ENCODE peak calls at places on chromosomes 11 and 22, in ten cellular contexts. E is neural crest cell, Z is foreskin fibroblast, T is Calu3, F is fibroblast of villous mesenchyme, X is IMR-90, S is endothelial cell, Y is RWPE1, C is right lobe of liver, N is spleen. U is an unnamed sample.

GRCh38 chr11:8839957-8840945 is 70.7 kb upstream of the AKIP1 start:
- DNase-seq in N (peak; percentile 52), C (peak; percentile 33), Y (no peak), F (peak; percentile 59), E (peak; percentile 29), S (peak; percentile 9), T (peak; percentile 67), Z (no peak), X (peak; percentile 74), U (no peak)

GRCh38 chr11:57499413-57499982 is 16.0 kb downstream of the SLC43A1 start:
- DNase-seq in C (peak; percentile 98), T (peak; percentile 94), E (peak; percentile 93), S (peak; percentile 94), F (peak; percentile 97), Z (peak; percentile 88), X (peak; percentile 82), N (peak; percentile 95), Y (peak; percentile 99), U (peak; percentile 97)

GRCh38 chr11:59713745-59714144 is at the start of gene OR10V1:
- DNase-seq in T (no peak), F (no peak), X (no peak), N (no peak), Y (no peak), C (no peak), E (no peak), S (no peak), Z (no peak), U (no peak)

GRCh38 chr11:64722141-64723050 is 601 bp downstream of the NRXN2 start:
- DNase-seq in Z (no peak), N (peak; percentile 72), C (no peak), Y (no peak), E (no peak), F (no peak), T (no peak), S (no peak), X (no peak), U (peak; percentile 31)

GRCh38 chr11:19525276-19525675 is 187.4 kb upstream of the NAV2 start:
- DNase-seq in T (no peak), Z (no peak), C (no peak), F (no peak), N (no peak), S (no peak), E (no peak), X (no peak), Y (no peak), U (no peak)

GRCh38 chr11:1706634-1707400 is 9.8 kb downstream of the KRTAP5-6 start:
- DNase-seq in C (no peak), N (peak; percentile 76), F (no peak), E (no peak), T (peak; percentile 31), S (no peak), Y (no peak), X (no peak), Z (no peak), U (no peak)

GRCh38 chr11:44886765-44887164 is 63.9 kb downstream of the TP53I11 start:
- DNase-seq in Z (peak; percentile 51), X (peak; percentile 86), E (no peak), S (no peak), F (peak; percentile 22), C (no peak), Y (no peak), T (no peak), N (no peak), U (no peak)

GRCh38 chr11:100892886-100893285 is 205.8 kb downstream of the ARHGAP42 start:
- DNase-seq in Y (no peak), E (no peak), Z (no peak), S (no peak), C (no peak), X (no peak), T (no peak), N (no peak), F (no peak), U (no peak)

GRCh38 chr22:31544481-31545480 is 48.4 kb downstream of the SFI1 start:
- DNase-seq in F (no peak), E (no peak), N (no peak), X (peak; percentile 16), Y (no peak), C (no peak), T (no peak), S (no peak), Z (no peak), U (no peak)

GRCh38 chr11:86805873-86806310 is 5.5 kb downstream of the PRSS23 start:
- DNase-seq in Z (no peak), F (no peak), X (no peak), S (no peak), E (no peak), N (no peak), T (no peak), C (no peak), Y (no peak), U (no peak)

GRCh38 chr22:50722716-50723428 is 15.1 kb upstream of the ACR start:
- DNase-seq in Z (no peak), E (no peak), Y (no peak), S (no peak), X (no peak), F (no peak), N (no peak), T (no peak), C (no peak), U (no peak)

GRCh38 chr11:100855466-100856067 is 168.5 kb downstream of the ARHGAP42 start:
- DNase-seq in E (no peak), X (peak; percentile 68), Z (peak; percentile 33), C (no peak), T (no peak), S (no peak), N (no peak), Y (peak; percentile 27), F (peak; percentile 80), U (no peak)

GRCh38 chr22:48576333-48577013 is 1251.2 kb downstream of the BRD1 start:
- DNase-seq in C (no peak), T (no peak), S (peak; percentile 74), E (peak; percentile 72), N (no peak), Z (no peak), F (no peak), X (no peak), Y (no peak), U (peak; percentile 75)

GRCh38 chr22:48572951-48573350 is 1254.7 kb downstream of the BRD1 start:
- DNase-seq in S (no peak), Z (no peak), Y (no peak), X (no peak), E (no peak), N (no peak), F (no peak), C (no peak), T (no peak), U (peak; percentile 3)

GRCh38 chr22:48573766-48574165 is 1253.9 kb downstream of the BRD1 start:
- DNase-seq in Z (no peak), T (no peak), E (no peak), F (no peak), S (no peak), Y (no peak), X (no peak), C (no peak), N (no peak), U (peak; percentile 4)

GRCh38 chr22:48575567-48576332 is 1251.9 kb downstream of the BRD1 start:
- DNase-seq in F (no peak), Y (no peak), T (no peak), X (no peak), E (no peak), N (no peak), C (no peak), S (no peak), Z (no peak), U (peak; percentile 16)

DNA sequence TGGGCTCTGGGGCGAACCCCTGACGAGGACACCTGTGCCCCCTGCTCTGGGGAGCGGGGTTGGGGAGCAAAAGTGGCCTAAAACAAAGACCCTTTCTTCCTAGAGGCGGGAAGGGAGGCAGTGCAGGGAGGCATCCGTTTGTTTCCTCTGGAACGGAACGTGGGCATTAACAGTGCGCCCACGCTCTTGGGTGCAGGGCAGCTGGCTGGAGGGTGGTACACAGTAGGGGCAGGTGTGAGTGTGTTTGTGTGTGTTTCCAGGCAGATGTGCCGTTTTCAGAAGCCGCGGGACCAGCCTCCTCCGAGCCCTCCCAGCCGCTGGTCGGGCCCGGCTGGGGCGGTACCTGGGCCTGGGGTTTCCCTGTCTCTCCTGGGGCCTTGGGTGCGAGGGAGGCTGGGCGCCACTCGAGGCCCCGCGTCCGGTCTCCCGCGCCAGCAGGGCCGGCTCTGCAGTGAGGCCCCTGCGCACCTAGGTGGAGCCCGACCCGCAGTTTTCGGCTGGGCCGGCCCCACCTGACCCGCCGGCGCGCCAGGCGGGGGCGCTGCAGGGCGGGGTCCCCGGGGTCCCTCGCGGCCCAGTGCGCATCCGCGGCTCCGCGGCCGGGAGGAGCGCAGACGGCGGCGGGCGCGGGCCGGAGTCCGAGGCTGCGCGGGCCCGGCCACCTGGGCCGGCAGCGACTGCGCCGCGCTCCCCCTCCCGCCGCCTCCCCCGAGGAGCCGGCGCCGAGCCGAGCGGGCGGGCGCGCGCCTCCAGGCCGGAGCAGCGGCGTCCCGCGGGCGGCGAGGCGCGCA is 1252.7 kb downstream of the BRD1 start:
- DNase-seq in E (peak; percentile 73), Y (no peak), Z (no peak), S (peak; percentile 88), C (no peak), T (no peak), F (no peak), X (no peak), N (no peak), U (peak; percentile 76)
- TF ChIP-seq CTCF in E (peak; percentile 70), Y (no peak), Z (no peak), S (peak; percentile 56), C (no peak), T (no peak), F (no peak), X (peak; percentile 12), N (no peak), U (peak; percentile 45)

DNA sequence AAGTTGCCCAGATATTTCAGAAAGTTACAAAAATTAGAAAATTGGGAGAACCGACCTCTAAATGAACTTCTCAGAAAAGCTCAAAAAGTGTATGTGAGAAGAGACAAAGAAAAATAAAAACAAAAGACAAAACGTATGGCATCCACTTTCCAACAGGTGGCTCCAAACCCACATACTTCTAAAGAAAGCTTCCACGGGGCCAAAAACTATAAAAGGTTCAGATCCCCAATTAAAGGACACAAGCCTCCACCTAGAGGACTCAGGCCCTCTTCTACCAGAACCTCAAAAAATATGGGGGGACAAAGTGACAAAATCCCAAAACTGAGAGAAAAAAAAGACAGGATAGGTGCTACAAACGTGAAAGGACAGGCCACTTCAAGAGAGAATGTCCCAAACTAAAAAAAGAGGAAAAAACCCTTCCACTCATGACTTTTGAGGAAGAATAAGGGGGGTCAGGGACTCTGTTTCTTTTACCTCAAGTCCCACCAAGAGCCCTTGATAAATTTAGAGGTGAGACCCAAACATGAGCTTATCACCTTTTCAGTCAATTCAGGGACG is 8.8 kb downstream of the SCGB2A1 start:
- DNase-seq in X (no peak), C (no peak), S (no peak), Z (no peak), N (no peak), Y (peak; percentile 37), T (peak; percentile 5), F (peak; percentile 7), E (no peak), U (no peak)
- TF ChIP-seq CTCF in X (peak; percentile 49), C (peak; percentile 40), S (peak; percentile 52), Z (peak; percentile 41), N (no peak), Y (peak; percentile 45), T (peak; percentile 42), F (peak; percentile 45), E (peak; percentile 64), U (no peak)

GRCh38 chr11:11845551-11845950 is 3.8 kb downstream of the USP47 start:
- DNase-seq in F (no peak), C (no peak), T (no peak), X (peak; percentile 35), N (no peak), E (no peak), Z (peak; percentile 14), Y (no peak), S (no peak), U (no peak)
- TF ChIP-seq CTCF in F (no peak), C (no peak), T (no peak), X (no peak), N (no peak), E (no peak), Z (no peak), Y (no peak), S (no peak), U (no peak)

GRCh38 chr11:117366183-117366582 is 38.5 kb downstream of the CEP164 start:
- DNase-seq in N (no peak), C (no peak), Z (no peak), E (no peak), Y (no peak), T (no peak), S (no peak), F (no peak), X (no peak), U (no peak)
- TF ChIP-seq CTCF in N (no peak), C (no peak), Z (no peak), E (no peak), Y (no peak), T (no peak), S (no peak), F (no peak), X (no peak), U (no peak)

U was measured in glutamatergic neuron.